ENCODE peak calls at places on chromosomes 6 and 20, in six cellular contexts. One of them, this sample, is unnamed. For H3K36me3 and H3K4me1, the result is how much of the 10 kb centered on the place peaks cover.

GRCh38 chr6:107493158-107494057 is 3.5 kb downstream of the SOBP start:
- DNase-seq in H1: no peak
- DNase-seq in trophoblast cell: no peak
- DNase-seq in neuronal stem cell: peak
- DNase-seq in IMR-90: peak
- DNase-seq in mesendoderm: no peak
- DNase-seq in this sample: peak

GRCh38 chr6:2558861-2559811 is 191.6 kb downstream of the MYLK4 start:
- DNase-seq in IMR-90: no peak
- DNase-seq in trophoblast cell: no peak
- DNase-seq in H1: no peak
- DNase-seq in neuronal stem cell: no peak
- DNase-seq in mesendoderm: no peak
- DNase-seq in this sample: no peak

GRCh38 chr6:30735668-30736314 is 6.7 kb downstream of the FLOT1 start:
- DNase-seq in neuronal stem cell: no peak
- DNase-seq in IMR-90: no peak
- DNase-seq in trophoblast cell: no peak
- DNase-seq in mesendoderm: no peak
- DNase-seq in H1: no peak
- DNase-seq in this sample: no peak

GRCh38 chr6:1686117-1687098 is 76.7 kb downstream of the FOXC1 start:
- DNase-seq in IMR-90: peak
- DNase-seq in neuronal stem cell: no peak
- DNase-seq in H1: no peak
- DNase-seq in mesendoderm: no peak
- DNase-seq in trophoblast cell: peak
- DNase-seq in this sample: peak

GRCh38 chr20:11067359-11067758 is 393.6 kb upstream of the JAG1 start:
- DNase-seq in trophoblast cell: no peak
- DNase-seq in neuronal stem cell: no peak
- DNase-seq in IMR-90: no peak
- DNase-seq in H1: no peak
- DNase-seq in mesendoderm: no peak
- DNase-seq in this sample: no peak

GRCh38 chr6:170448745-170449144 is 104.4 kb downstream of the PSMB1 start:
- DNase-seq in trophoblast cell: no peak
- DNase-seq in neuronal stem cell: no peak
- DNase-seq in mesendoderm: no peak
- DNase-seq in H1: no peak
- DNase-seq in IMR-90: no peak
- DNase-seq in this sample: no peak

GRCh38 chr6:124298682-124299081 is 495.0 kb downstream of the NKAIN2 start:
- DNase-seq in trophoblast cell: no peak
- DNase-seq in IMR-90: no peak
- DNase-seq in mesendoderm: peak
- DNase-seq in neuronal stem cell: no peak
- DNase-seq in H1: no peak
- DNase-seq in this sample: no peak

GRCh38 chr6:8435845-8436168 is 462 bp upstream of the SLC35B3 start:
- DNase-seq in neuronal stem cell: peak
- DNase-seq in IMR-90: peak
- DNase-seq in trophoblast cell: peak
- DNase-seq in mesendoderm: no peak
- DNase-seq in H1: no peak
- DNase-seq in this sample: no peak

GRCh38 chr6:56459030-56459805 is 183.5 kb downstream of the DST start:
- DNase-seq in H1: no peak
- DNase-seq in mesendoderm: no peak
- DNase-seq in neuronal stem cell: no peak
- DNase-seq in IMR-90: no peak
- DNase-seq in trophoblast cell: peak
- DNase-seq in this sample: no peak

GRCh38 chr6:83815631-83816030 is 37.5 kb upstream of the RIPPLY2 start:
- DNase-seq in H1: no peak
- DNase-seq in IMR-90: no peak
- DNase-seq in trophoblast cell: no peak
- DNase-seq in neuronal stem cell: no peak
- DNase-seq in mesendoderm: peak
- DNase-seq in this sample: peak

GRCh38 chr6:75602164-75602896 is 650 bp downstream of the SENP6 start:
- DNase-seq in mesendoderm: peak
- DNase-seq in trophoblast cell: peak
- DNase-seq in neuronal stem cell: no peak
- DNase-seq in IMR-90: peak
- DNase-seq in H1: peak
- DNase-seq in this sample: no peak
- H4K8ac ChIP-seq in mesendoderm: peak
- H4K8ac ChIP-seq in trophoblast cell: peak
- H4K8ac ChIP-seq in neuronal stem cell: peak
- H4K8ac ChIP-seq in IMR-90: peak
- H4K8ac ChIP-seq in H1: peak
- H4K8ac ChIP-seq in this sample: peak

GRCh38 chr20:3874194-3874824 is 14.9 kb upstream of the PANK2 start:
- DNase-seq in mesendoderm: no peak
- DNase-seq in IMR-90: no peak
- DNase-seq in trophoblast cell: no peak
- DNase-seq in H1: no peak
- DNase-seq in neuronal stem cell: no peak
- DNase-seq in this sample: no peak
- H3K36me3 ChIP-seq in mesendoderm: under half
- H3K36me3 ChIP-seq in IMR-90: under half
- H3K36me3 ChIP-seq in trophoblast cell: under half
- H3K36me3 ChIP-seq in H1: under half
- H3K36me3 ChIP-seq in neuronal stem cell: under half
- H3K36me3 ChIP-seq in this sample: under half

GRCh38 chr6:70134542-70134941 is 168.3 kb downstream of the COL9A1 start:
- DNase-seq in IMR-90: no peak
- DNase-seq in neuronal stem cell: no peak
- DNase-seq in trophoblast cell: no peak
- DNase-seq in mesendoderm: no peak
- DNase-seq in H1: no peak
- DNase-seq in this sample: no peak

GRCh38 chr6:70133246-70133645 is 169.6 kb downstream of the COL9A1 start:
- DNase-seq in H1: no peak
- DNase-seq in neuronal stem cell: no peak
- DNase-seq in trophoblast cell: no peak
- DNase-seq in mesendoderm: no peak
- DNase-seq in IMR-90: no peak
- DNase-seq in this sample: no peak

GRCh38 chr6:70129341-70129740 is 173.5 kb downstream of the COL9A1 start:
- DNase-seq in trophoblast cell: no peak
- DNase-seq in H1: no peak
- DNase-seq in neuronal stem cell: no peak
- DNase-seq in IMR-90: no peak
- DNase-seq in mesendoderm: no peak
- DNase-seq in this sample: no peak

GRCh38 chr6:70130865-70131264 is 172.0 kb downstream of the COL9A1 start:
- DNase-seq in mesendoderm: no peak
- DNase-seq in IMR-90: no peak
- DNase-seq in trophoblast cell: no peak
- DNase-seq in neuronal stem cell: no peak
- DNase-seq in H1: no peak
- DNase-seq in this sample: no peak

DNA sequence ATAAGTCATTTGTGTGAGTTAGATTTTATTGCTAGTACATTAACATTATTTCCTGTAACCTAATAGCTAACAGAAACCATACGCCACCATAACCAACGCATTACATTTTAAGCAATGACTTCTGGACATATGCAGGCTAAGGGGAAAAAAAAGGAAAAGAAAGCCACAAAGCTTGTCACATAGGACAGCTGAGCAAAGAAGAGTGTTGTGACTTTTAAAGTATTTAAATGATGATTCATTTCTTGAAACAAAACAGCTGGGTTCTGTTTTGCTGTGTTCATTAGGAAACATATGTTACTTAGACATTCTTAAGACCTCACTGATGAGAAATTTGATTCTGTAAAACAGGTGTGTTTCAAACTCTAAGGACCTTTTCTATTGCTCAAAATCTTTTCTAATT is 171.4 kb downstream of the COL9A1 start:
- DNase-seq in H1: no peak
- DNase-seq in mesendoderm: no peak
- DNase-seq in IMR-90: no peak
- DNase-seq in trophoblast cell: no peak
- DNase-seq in neuronal stem cell: no peak
- DNase-seq in this sample: peak
- H3K4me1 ChIP-seq in H1: under half
- H3K4me1 ChIP-seq in mesendoderm: under half
- H3K4me1 ChIP-seq in IMR-90: under half
- H3K4me1 ChIP-seq in trophoblast cell: under half
- H3K4me1 ChIP-seq in neuronal stem cell: under half
- H3K4me1 ChIP-seq in this sample: under half

DNA sequence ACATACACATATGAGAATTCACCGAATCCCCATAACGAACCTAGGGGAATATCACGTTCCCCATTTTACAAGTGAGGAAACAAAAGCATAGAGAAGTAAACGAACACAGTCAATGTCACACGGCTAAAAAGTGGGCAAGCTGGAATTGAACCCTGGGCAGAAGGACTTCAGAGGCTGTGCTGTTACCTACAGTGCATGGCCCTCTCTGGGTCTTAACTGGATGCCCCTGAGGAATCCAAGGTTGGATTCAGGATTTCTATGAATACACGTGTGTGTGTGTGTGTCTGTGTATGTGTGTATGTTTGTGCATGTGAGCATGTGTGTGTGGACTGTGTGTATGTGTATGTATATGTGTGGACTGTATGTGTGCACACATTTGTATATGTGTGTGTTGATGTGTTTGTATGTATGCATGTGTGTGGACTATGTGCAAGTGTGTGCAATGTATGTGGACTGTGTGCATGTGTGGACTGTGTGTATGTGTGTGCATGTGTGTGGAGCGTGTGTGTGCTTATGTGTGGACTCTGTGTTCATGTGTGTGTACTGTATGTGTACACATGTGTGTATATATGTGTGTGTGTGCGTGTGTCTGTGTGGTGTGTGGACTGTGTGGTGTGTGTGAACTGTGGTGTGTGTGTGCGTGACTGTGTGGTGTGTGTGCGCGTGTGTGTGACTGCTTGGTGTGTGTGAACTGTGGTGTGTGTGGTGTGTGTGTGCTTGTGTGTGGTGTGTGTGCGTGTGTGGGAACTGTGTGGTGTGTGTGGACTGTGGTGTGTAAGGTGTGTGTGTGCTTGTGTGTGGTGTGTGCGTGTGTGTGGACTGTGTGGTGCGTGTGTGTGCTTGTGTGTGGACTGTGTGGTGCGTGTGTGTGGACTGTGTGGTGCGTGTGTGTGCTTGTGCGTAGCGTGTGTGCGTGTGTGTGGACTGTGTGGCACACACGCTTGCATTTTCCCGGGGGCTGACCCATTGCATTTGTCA is 49.0 kb downstream of the HNF4A start:
- DNase-seq in IMR-90: no peak
- DNase-seq in mesendoderm: no peak
- DNase-seq in trophoblast cell: no peak
- DNase-seq in neuronal stem cell: no peak
- DNase-seq in H1: no peak
- DNase-seq in this sample: no peak
- H4K8ac ChIP-seq in IMR-90: no peak
- H4K8ac ChIP-seq in mesendoderm: no peak
- H4K8ac ChIP-seq in trophoblast cell: no peak
- H4K8ac ChIP-seq in neuronal stem cell: peak
- H4K8ac ChIP-seq in H1: peak
- H4K8ac ChIP-seq in this sample: no peak

DNA sequence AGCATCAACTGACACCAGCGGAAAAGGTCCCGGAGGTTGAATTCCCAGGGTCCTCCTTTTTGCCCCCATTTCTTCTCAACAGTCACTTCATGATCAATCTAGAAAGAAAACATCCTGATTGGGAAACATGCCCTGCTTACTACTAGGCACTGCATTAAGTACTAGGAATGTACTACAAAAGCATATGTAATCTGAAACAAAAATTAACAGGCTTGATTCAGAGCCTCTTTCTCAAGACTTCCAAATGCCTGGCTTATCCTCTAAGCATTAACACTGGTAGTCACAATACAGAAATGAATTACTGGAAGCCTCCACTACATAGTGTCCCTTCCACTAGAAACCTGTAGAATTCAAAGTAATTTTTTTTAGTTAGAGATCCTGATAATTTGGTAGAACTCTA is 84.5 kb upstream of the LYRM2 start:
- DNase-seq in neuronal stem cell: no peak
- DNase-seq in trophoblast cell: no peak
- DNase-seq in IMR-90: no peak
- DNase-seq in mesendoderm: no peak
- DNase-seq in H1: no peak
- DNase-seq in this sample: no peak
- H3K36me3 ChIP-seq in neuronal stem cell: under half
- H3K36me3 ChIP-seq in trophoblast cell: under half
- H3K36me3 ChIP-seq in IMR-90: under half
- H3K36me3 ChIP-seq in mesendoderm: under half
- H3K36me3 ChIP-seq in H1: under half
- H3K36me3 ChIP-seq in this sample: under half

GRCh38 chr20:17749628-17749978 is 49.8 kb downstream of the BANF2 start:
- DNase-seq in IMR-90: no peak
- DNase-seq in trophoblast cell: no peak
- DNase-seq in neuronal stem cell: no peak
- DNase-seq in mesendoderm: no peak
- DNase-seq in H1: no peak
- DNase-seq in this sample: no peak

GRCh38 chr20:17747431-17747846 is 47.7 kb downstream of the BANF2 start:
- DNase-seq in neuronal stem cell: no peak
- DNase-seq in H1: no peak
- DNase-seq in IMR-90: peak
- DNase-seq in trophoblast cell: peak
- DNase-seq in mesendoderm: no peak
- DNase-seq in this sample: peak

GRCh38 chr20:17750722-17751045 is 50.9 kb downstream of the BANF2 start:
- DNase-seq in IMR-90: no peak
- DNase-seq in neuronal stem cell: no peak
- DNase-seq in mesendoderm: no peak
- DNase-seq in trophoblast cell: no peak
- DNase-seq in H1: no peak
- DNase-seq in this sample: no peak

GRCh38 chr20:17749979-17750721 is 50.4 kb downstream of the BANF2 start:
- DNase-seq in trophoblast cell: no peak
- DNase-seq in mesendoderm: no peak
- DNase-seq in H1: no peak
- DNase-seq in neuronal stem cell: no peak
- DNase-seq in IMR-90: peak
- DNase-seq in this sample: no peak

DNA sequence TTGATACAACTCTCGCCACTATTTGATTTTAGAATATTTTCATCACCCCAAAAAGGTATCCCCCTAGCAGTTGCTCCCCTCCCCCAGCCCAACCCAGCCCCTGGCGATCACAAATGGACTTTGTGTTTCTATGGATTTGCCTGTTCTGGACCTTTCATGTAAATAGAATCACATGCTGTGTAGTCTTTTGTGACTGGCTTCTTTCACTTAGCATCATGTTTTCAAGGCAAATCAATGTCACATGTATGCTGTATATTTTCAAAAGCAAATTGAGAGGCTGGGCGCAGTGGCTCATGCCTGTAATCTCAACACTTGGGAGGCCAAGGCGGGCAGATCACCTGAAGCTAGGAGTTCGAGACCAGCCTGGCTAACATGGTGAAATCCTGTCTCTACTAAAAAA is 48.5 kb downstream of the BANF2 start:
- DNase-seq in neuronal stem cell: no peak
- DNase-seq in trophoblast cell: no peak
- DNase-seq in H1: no peak
- DNase-seq in IMR-90: no peak
- DNase-seq in mesendoderm: no peak
- DNase-seq in this sample: no peak
- H3K4me1 ChIP-seq in neuronal stem cell: under half
- H3K4me1 ChIP-seq in trophoblast cell: under half
- H3K4me1 ChIP-seq in H1: under half
- H3K4me1 ChIP-seq in IMR-90: under half
- H3K4me1 ChIP-seq in mesendoderm: under half
- H3K4me1 ChIP-seq in this sample: under half